ENCODE peak calls at places on chromosome 4, in four cellular contexts. One of them, this sample, is unnamed.

GRCh38 chr4:48175806-48176205 is 41.8 kb upstream of the TXK start:
- DNase-seq in RPMI7951: no peak
- DNase-seq in central memory CD4-positive, alpha-beta T cell: no peak
- DNase-seq in SIG-M5: no peak
- DNase-seq in this sample: no peak

GRCh38 chr4:141131738-141132688 is 1.3 kb downstream of the RNF150 start:
- DNase-seq in central memory CD4-positive, alpha-beta T cell: no peak
- DNase-seq in SIG-M5: no peak
- DNase-seq in RPMI7951: no peak
- DNase-seq in this sample: no peak

GRCh38 chr4:80201326-80202151 is 4.2 kb downstream of the PRDM8 start:
- DNase-seq in central memory CD4-positive, alpha-beta T cell: peak
- DNase-seq in RPMI7951: peak
- DNase-seq in SIG-M5: no peak
- DNase-seq in this sample: no peak

GRCh38 chr4:48570646-48571220 is 80.7 kb downstream of the ZAR1 start:
- DNase-seq in central memory CD4-positive, alpha-beta T cell: no peak
- DNase-seq in SIG-M5: no peak
- DNase-seq in RPMI7951: peak
- DNase-seq in this sample: no peak

GRCh38 chr4:133581971-133582619 is 433.0 kb downstream of the PCDH10 start:
- DNase-seq in central memory CD4-positive, alpha-beta T cell: no peak
- DNase-seq in SIG-M5: no peak
- DNase-seq in RPMI7951: no peak
- DNase-seq in this sample: no peak

GRCh38 chr4:78119698-78120097 is 62.6 kb downstream of the FRAS1 start:
- DNase-seq in central memory CD4-positive, alpha-beta T cell: no peak
- DNase-seq in RPMI7951: no peak
- DNase-seq in SIG-M5: no peak
- DNase-seq in this sample: no peak

GRCh38 chr4:20249333-20249732 is 2.4 kb upstream of the SLIT2 start:
- DNase-seq in RPMI7951: peak
- DNase-seq in SIG-M5: no peak
- DNase-seq in central memory CD4-positive, alpha-beta T cell: no peak
- DNase-seq in this sample: peak

GRCh38 chr4:101103381-101104142 is 243.8 kb downstream of the PPP3CA start:
- DNase-seq in SIG-M5: peak
- DNase-seq in RPMI7951: peak
- DNase-seq in central memory CD4-positive, alpha-beta T cell: no peak
- DNase-seq in this sample: peak